ENCODE peak calls at places on chromosome X, in five cellular contexts. O is H9, V is mesenchymal stem cell, M is neuronal stem cell, L is mesendoderm. A is an unnamed sample.

GRCh38 chrX:153646620-153647373 is at the start of gene DUSP9:
- DNase-seq in L (peak), O (peak), M (no peak), V (peak), A (no peak)

GRCh38 chrX:15854080-15854655 is 445 bp downstream of the AP1S2 start:
- DNase-seq in V (peak), O (peak), L (peak), M (peak), A (no peak)

GRCh38 chrX:57270980-57271379 is 15.5 kb upstream of the FAAH2 start:
- DNase-seq in L (no peak), V (no peak), O (no peak), M (no peak), A (no peak)

GRCh38 chrX:126485371-126485770 is 67.2 kb downstream of the DCAF12L1 start:
- DNase-seq in O (no peak), L (peak), V (no peak), M (no peak), A (no peak)

GRCh38 chrX:67295924-67296323 is 247.9 kb upstream of the AR start:
- DNase-seq in V (no peak), L (no peak), O (no peak), M (no peak), A (no peak)

GRCh38 chrX:136933617-136934145 is 53.2 kb upstream of the RBMX start:
- DNase-seq in L (no peak), V (no peak), O (no peak), M (no peak), A (no peak)

GRCh38 chrX:17020828-17021821 is 74.7 kb downstream of the REPS2 start:
- DNase-seq in O (no peak), M (no peak), V (no peak), L (no peak), A (no peak)

GRCh38 chrX:151505796-151506195 is 57.7 kb upstream of the PASD1 start:
- DNase-seq in O (no peak), L (peak), V (no peak), M (no peak), A (no peak)

GRCh38 chrX:28120076-28120475 is 138.8 kb upstream of the DCAF8L1 start:
- DNase-seq in O (no peak), L (peak), V (no peak), M (no peak), A (no peak)

GRCh38 chrX:120857240-120857639 is 18.4 kb downstream of the CT47B1 start:
- DNase-seq in M (no peak), O (peak), L (peak), V (no peak), A (no peak)

GRCh38 chrX:77875372-77875771 is 19.9 kb downstream of the MAGT1 start:
- DNase-seq in V (no peak), M (no peak), L (no peak), O (no peak), A (no peak)

GRCh38 chrX:155314260-155314659 is 20.2 kb downstream of the CLIC2 start:
- DNase-seq in L (peak), M (no peak), O (peak), V (no peak), A (no peak)

GRCh38 chrX:25344191-25344936 is 328.6 kb upstream of the ARX start:
- DNase-seq in O (no peak), L (no peak), M (no peak), V (no peak), A (no peak)

GRCh38 chrX:24392709-24393108 is 32.3 kb downstream of the SUPT20HL1 start:
- DNase-seq in L (no peak), O (no peak), V (no peak), M (no peak), A (no peak)

GRCh38 chrX:110277609-110278008 is 40.3 kb downstream of the AMMECR1 start:
- DNase-seq in O (no peak), V (no peak), L (no peak), M (no peak), A (no peak)

GRCh38 chrX:109485470-109486340 is 3.8 kb upstream of the GUCY2F start:
- DNase-seq in O (peak), M (peak), L (peak), V (peak), A (peak)

GRCh38 chrX:117996918-117997480 is 119.6 kb downstream of the KLHL13 start:
- DNase-seq in L (peak), M (no peak), O (no peak), V (no peak), A (peak)

GRCh38 chrX:55841962-55842752 is 124.6 kb downstream of the RRAGB start:
- DNase-seq in V (no peak), O (no peak), L (no peak), M (no peak), A (no peak)

GRCh38 chrX:132181364-132181763 is 37.9 kb downstream of the RAP2C start:
- DNase-seq in M (no peak), O (no peak), V (no peak), L (no peak), A (no peak)

GRCh38 chrX:69503835-69504625 is at the start of gene NALF2:
- DNase-seq in M (peak), L (peak), V (peak), O (peak), A (peak)

GRCh38 chrX:40807384-40807783 is 72.0 kb upstream of the MED14 start:
- DNase-seq in M (no peak), L (no peak), O (no peak), V (no peak), A (no peak)

GRCh38 chrX:40120838-40121580 is 23.3 kb upstream of the BCOR start:
- DNase-seq in L (no peak), M (no peak), O (no peak), V (no peak), A (no peak)

GRCh38 chrX:153934473-153935325 is at the start of gene NAA10:
- DNase-seq in O (peak), V (peak), M (peak), L (peak), A (peak)

GRCh38 chrX:85052207-85052606 is 48.5 kb downstream of the APOOL start:
- DNase-seq in V (peak), M (no peak), L (no peak), O (no peak), A (peak)

GRCh38 chrX:9785252-9785943 is 831 bp upstream of the SHROOM2 start:
- DNase-seq in V (no peak), O (no peak), L (no peak), M (no peak), A (no peak)

DNA sequence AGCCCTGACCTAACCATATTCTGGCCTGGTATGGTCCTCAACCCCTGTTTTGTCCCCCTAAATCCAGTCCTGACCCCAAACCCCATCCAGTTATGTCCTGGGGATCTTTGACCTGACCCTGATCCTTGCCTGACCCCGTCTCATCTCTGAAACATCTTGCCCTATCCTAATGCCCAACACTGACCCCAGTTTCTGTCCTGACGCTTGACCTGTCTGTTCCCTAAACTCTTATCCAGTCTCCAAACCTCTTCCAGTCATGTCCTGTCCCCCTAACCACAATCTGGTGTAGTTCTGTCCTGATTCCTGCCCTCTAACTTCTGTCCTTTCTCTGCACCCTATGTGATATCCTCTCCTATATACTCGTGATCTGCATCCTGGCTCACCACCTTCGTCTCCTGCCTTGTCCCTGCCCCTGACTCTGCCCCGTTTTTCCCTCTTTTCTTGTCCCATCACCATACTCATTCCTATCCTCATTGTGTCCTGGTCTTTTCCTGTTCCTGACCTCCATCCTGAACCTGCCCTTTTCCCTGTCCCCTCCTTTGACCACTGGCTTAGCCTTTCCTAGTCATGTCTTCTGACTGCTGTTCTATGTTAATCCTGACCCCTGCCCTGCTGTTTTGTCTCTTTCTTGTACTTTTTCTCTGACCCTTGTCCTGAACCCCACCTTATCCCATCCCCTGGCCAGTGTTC is 4.6 kb upstream of the CCDC120 start:
- DNase-seq in O (no peak), L (no peak), M (no peak), V (no peak), A (no peak)
- H3K4ac ChIP-seq in O (no peak), L (no peak), M (no peak), V (no peak), A (peak)

DNA sequence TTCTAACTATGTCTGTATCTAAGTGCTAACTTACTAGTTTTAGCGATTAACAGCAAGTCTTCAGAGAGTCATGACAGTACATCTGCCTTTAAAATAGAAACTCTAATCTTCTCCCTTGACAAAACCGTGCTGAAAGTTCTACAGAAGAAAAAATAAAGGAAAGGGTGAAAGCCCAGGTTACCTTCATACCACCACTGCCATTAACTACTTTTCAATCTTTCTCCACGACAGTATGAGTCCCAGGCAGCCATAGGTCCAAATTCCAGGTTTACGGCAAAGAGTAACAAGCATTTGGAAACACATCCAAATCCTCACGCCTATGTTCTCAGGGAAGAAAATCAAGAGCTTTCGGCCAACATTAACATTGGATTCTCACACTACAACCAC is 12.4 kb upstream of the ZCCHC13 start:
- DNase-seq in M (no peak), O (no peak), L (no peak), V (no peak), A (no peak)
- H3K4ac ChIP-seq in M (no peak), O (no peak), L (peak), V (peak), A (peak)

DNA sequence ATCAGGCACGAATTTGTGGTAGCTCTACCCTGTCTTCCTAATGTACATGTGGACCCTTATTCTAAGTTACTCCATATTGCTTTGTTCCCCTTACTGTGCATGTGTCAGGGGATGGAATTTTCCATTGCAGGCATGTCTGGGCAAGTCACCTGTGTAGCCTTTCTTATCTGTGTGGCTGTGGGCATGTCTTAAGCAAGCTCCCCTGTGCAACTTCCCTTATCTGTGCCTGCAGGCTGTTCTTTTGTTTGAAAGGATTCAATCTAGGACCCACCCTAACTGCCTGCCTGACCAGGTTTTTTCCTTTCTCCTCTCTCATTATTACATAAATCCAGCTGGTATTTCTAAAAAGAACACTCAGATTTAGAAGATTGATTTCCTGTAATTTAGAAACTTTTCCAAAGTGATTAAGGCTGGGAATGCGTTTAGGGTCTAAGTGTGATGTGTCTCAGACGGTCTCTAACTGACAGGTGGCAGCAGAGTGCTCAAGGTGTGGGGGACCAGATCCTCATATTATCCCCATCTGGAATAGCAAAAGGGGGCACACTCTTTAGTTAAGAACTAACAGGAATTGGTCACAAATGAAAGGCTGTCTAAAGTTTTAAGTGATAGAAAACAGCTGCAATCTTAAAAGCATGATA is 198.9 kb upstream of the PPP1R2C start:
- DNase-seq in O (no peak), M (no peak), L (peak), V (no peak), A (no peak)
- H3K4ac ChIP-seq in O (no peak), M (no peak), L (no peak), V (no peak), A (no peak)

DNA sequence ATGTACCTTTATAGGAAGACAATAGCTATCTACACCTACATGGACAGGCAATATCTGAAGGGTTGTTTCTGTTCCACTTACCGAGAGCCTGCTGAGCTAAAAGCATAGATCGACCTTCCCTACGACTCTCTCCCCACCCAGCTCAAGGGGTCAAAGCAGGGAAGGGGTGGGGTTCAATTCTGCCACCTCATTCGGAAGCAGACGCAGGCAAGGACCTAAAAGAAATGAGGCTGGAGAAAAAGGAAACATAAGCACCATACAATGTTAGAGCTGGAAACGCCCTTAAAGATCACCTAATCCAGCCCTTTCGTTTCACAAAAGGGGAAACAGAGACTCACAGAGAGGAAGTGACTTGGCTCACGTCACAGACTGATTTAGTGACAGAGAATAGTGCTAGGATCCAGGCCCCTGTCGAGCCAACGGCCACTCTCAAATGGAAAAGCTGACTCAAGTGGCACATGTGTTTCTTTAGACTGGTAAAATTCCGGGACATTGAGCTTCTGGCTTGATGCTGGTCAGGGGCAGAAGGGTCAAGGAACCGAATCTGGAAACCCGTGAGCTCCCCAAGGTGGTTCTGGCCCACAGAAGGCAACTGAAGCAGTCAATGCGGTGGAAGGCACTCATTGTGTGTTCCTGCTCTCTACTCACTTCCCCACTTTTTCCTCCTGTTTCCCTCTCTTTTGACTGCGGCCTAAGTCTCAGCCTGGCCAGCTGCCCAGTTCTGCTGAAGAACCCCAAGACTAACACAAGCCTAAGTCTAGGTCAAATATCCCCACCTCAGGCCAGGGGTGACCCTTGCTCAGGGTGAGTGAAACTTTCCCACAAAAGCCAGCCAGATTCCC is 7.5 kb downstream of the SEPTIN6 start:
- DNase-seq in O (no peak), V (peak), L (no peak), M (no peak), A (no peak)
- H3K4ac ChIP-seq in O (no peak), V (no peak), L (no peak), M (no peak), A (no peak)